ENCODE peak calls at places on chromosomes 16 and 17, in eight cellular contexts. One of them, this sample, is unnamed.

GRCh38 chr16:8516471-8516870 is 73.8 kb downstream of the TMEM114 start:
- DNase-seq in upper lobe of right lung: no peak
- DNase-seq in ovary: no peak
- DNase-seq in pancreas: no peak
- DNase-seq in PC-9: no peak
- DNase-seq in tibial artery: no peak
- DNase-seq in H9: no peak
- DNase-seq in fibroblast of lung: no peak
- DNase-seq in this sample: no peak

GRCh38 chr16:69921125-69921524 is 30.0 kb upstream of the CLEC18A start:
- DNase-seq in H9: no peak
- DNase-seq in PC-9: no peak
- DNase-seq in fibroblast of lung: peak; percentile 51
- DNase-seq in upper lobe of right lung: no peak
- DNase-seq in ovary: no peak
- DNase-seq in tibial artery: no peak
- DNase-seq in pancreas: no peak
- DNase-seq in this sample: no peak

GRCh38 chr17:17870292-17870691 is 33.5 kb upstream of the SREBF1 start:
- DNase-seq in pancreas: no peak
- DNase-seq in tibial artery: no peak
- DNase-seq in fibroblast of lung: no peak
- DNase-seq in ovary: no peak
- DNase-seq in upper lobe of right lung: no peak
- DNase-seq in PC-9: no peak
- DNase-seq in H9: no peak
- DNase-seq in this sample: no peak

GRCh38 chr17:82548681-82549303 is 29.3 kb downstream of the FOXK2 start:
- DNase-seq in fibroblast of lung: peak; percentile 23
- DNase-seq in pancreas: no peak
- DNase-seq in PC-9: no peak
- DNase-seq in upper lobe of right lung: no peak
- DNase-seq in ovary: no peak
- DNase-seq in tibial artery: peak; percentile 48
- DNase-seq in H9: no peak
- DNase-seq in this sample: no peak

GRCh38 chr16:56732832-56733231 is 2.9 kb downstream of the NUP93 start:
- DNase-seq in tibial artery: no peak
- DNase-seq in ovary: no peak
- DNase-seq in fibroblast of lung: no peak
- DNase-seq in PC-9: no peak
- DNase-seq in pancreas: no peak
- DNase-seq in H9: no peak
- DNase-seq in upper lobe of right lung: no peak
- DNase-seq in this sample: no peak

GRCh38 chr17:55632893-55633292 is 89.8 kb downstream of the TMEM100 start:
- DNase-seq in pancreas: no peak
- DNase-seq in ovary: no peak
- DNase-seq in upper lobe of right lung: no peak
- DNase-seq in fibroblast of lung: peak; percentile 44
- DNase-seq in PC-9: no peak
- DNase-seq in tibial artery: no peak
- DNase-seq in H9: no peak
- DNase-seq in this sample: no peak

GRCh38 chr17:62164712-62165377 is 99.8 kb upstream of the MED13 start:
- DNase-seq in H9: no peak
- DNase-seq in PC-9: no peak
- DNase-seq in upper lobe of right lung: no peak
- DNase-seq in pancreas: no peak
- DNase-seq in ovary: no peak
- DNase-seq in tibial artery: no peak
- DNase-seq in fibroblast of lung: peak; percentile 3
- DNase-seq in this sample: peak; percentile 49

GRCh38 chr17:42287305-42288077 is 807 bp upstream of the STAT5A start:
- DNase-seq in upper lobe of right lung: peak; percentile 80
- DNase-seq in PC-9: no peak
- DNase-seq in fibroblast of lung: no peak
- DNase-seq in tibial artery: peak; percentile 73
- DNase-seq in ovary: peak; percentile 68
- DNase-seq in pancreas: no peak
- DNase-seq in H9: peak; percentile 41
- DNase-seq in this sample: peak; percentile 53

GRCh38 chr17:78817123-78817522 is 23.5 kb downstream of the USP36 start:
- DNase-seq in PC-9: no peak
- DNase-seq in H9: no peak
- DNase-seq in upper lobe of right lung: no peak
- DNase-seq in fibroblast of lung: no peak
- DNase-seq in ovary: no peak
- DNase-seq in tibial artery: no peak
- DNase-seq in pancreas: no peak
- DNase-seq in this sample: no peak

GRCh38 chr16:13883881-13884280 is 36.1 kb upstream of the ERCC4 start:
- DNase-seq in H9: no peak
- DNase-seq in pancreas: no peak
- DNase-seq in PC-9: no peak
- DNase-seq in upper lobe of right lung: no peak
- DNase-seq in tibial artery: no peak
- DNase-seq in ovary: no peak
- DNase-seq in fibroblast of lung: peak; percentile 13
- DNase-seq in this sample: peak; percentile 4

GRCh38 chr17:7019839-7020519 is 2.9 kb upstream of the BCL6B start:
- DNase-seq in ovary: peak; percentile 81
- DNase-seq in fibroblast of lung: peak; percentile 50
- DNase-seq in PC-9: peak; percentile 47
- DNase-seq in pancreas: no peak
- DNase-seq in H9: peak; percentile 76
- DNase-seq in tibial artery: no peak
- DNase-seq in upper lobe of right lung: peak; percentile 73
- DNase-seq in this sample: peak; percentile 53

GRCh38 chr17:77286641-77287431 is 146.1 kb downstream of the SEC14L1 start:
- DNase-seq in H9: no peak
- DNase-seq in tibial artery: no peak
- DNase-seq in pancreas: peak; percentile 83
- DNase-seq in fibroblast of lung: peak; percentile 76
- DNase-seq in upper lobe of right lung: peak; percentile 85
- DNase-seq in ovary: peak; percentile 47
- DNase-seq in PC-9: peak; percentile 87
- DNase-seq in this sample: peak; percentile 31

GRCh38 chr17:9306086-9306485 is 269.5 kb downstream of the STX8 start:
- DNase-seq in H9: no peak
- DNase-seq in tibial artery: no peak
- DNase-seq in PC-9: no peak
- DNase-seq in ovary: no peak
- DNase-seq in fibroblast of lung: peak; percentile 41
- DNase-seq in pancreas: no peak
- DNase-seq in upper lobe of right lung: no peak
- DNase-seq in this sample: no peak

GRCh38 chr16:80527297-80527696 is 13.5 kb upstream of the DYNLRB2 start:
- DNase-seq in fibroblast of lung: peak; percentile 17
- DNase-seq in pancreas: no peak
- DNase-seq in PC-9: peak; percentile 11
- DNase-seq in tibial artery: no peak
- DNase-seq in upper lobe of right lung: no peak
- DNase-seq in ovary: no peak
- DNase-seq in H9: peak; percentile 69
- DNase-seq in this sample: peak; percentile 17

GRCh38 chr17:31527606-31528005 is 136.1 kb downstream of the RAB11FIP4 start:
- DNase-seq in upper lobe of right lung: no peak
- DNase-seq in PC-9: no peak
- DNase-seq in tibial artery: no peak
- DNase-seq in fibroblast of lung: peak; percentile 56
- DNase-seq in pancreas: no peak
- DNase-seq in H9: no peak
- DNase-seq in ovary: no peak
- DNase-seq in this sample: peak; percentile 57

GRCh38 chr17:31508310-31509094 is 117.0 kb downstream of the RAB11FIP4 start:
- DNase-seq in H9: peak; percentile 74
- DNase-seq in fibroblast of lung: no peak
- DNase-seq in upper lobe of right lung: no peak
- DNase-seq in pancreas: no peak
- DNase-seq in tibial artery: no peak
- DNase-seq in PC-9: no peak
- DNase-seq in ovary: no peak
- DNase-seq in this sample: no peak

GRCh38 chr16:70737377-70738082 is 51.7 kb upstream of the MTSS2 start:
- DNase-seq in fibroblast of lung: peak; percentile 80
- DNase-seq in PC-9: peak; percentile 58
- DNase-seq in H9: no peak
- DNase-seq in upper lobe of right lung: peak; percentile 83
- DNase-seq in pancreas: no peak
- DNase-seq in tibial artery: peak; percentile 79
- DNase-seq in ovary: peak; percentile 71
- DNase-seq in this sample: peak; percentile 97

GRCh38 chr16:87780385-87780989 is 14.7 kb upstream of the KLHDC4 start:
- DNase-seq in pancreas: no peak
- DNase-seq in H9: no peak
- DNase-seq in tibial artery: peak; percentile 39
- DNase-seq in ovary: no peak
- DNase-seq in PC-9: no peak
- DNase-seq in fibroblast of lung: peak; percentile 79
- DNase-seq in upper lobe of right lung: peak; percentile 83
- DNase-seq in this sample: peak; percentile 14

GRCh38 chr16:11632455-11632921 is 35.8 kb upstream of the SNN start:
- DNase-seq in PC-9: no peak
- DNase-seq in tibial artery: peak; percentile 63
- DNase-seq in H9: no peak
- DNase-seq in ovary: peak; percentile 75
- DNase-seq in pancreas: no peak
- DNase-seq in fibroblast of lung: peak; percentile 91
- DNase-seq in upper lobe of right lung: peak; percentile 84
- DNase-seq in this sample: peak; percentile 96

GRCh38 chr16:58461640-58462039 is 38.3 kb upstream of the NDRG4 start:
- DNase-seq in tibial artery: no peak
- DNase-seq in ovary: no peak
- DNase-seq in upper lobe of right lung: no peak
- DNase-seq in PC-9: no peak
- DNase-seq in fibroblast of lung: no peak
- DNase-seq in pancreas: no peak
- DNase-seq in H9: no peak
- DNase-seq in this sample: no peak

GRCh38 chr16:8120001-8120400 is 470.3 kb downstream of the TMEM114 start:
- DNase-seq in ovary: no peak
- DNase-seq in PC-9: no peak
- DNase-seq in upper lobe of right lung: no peak
- DNase-seq in tibial artery: no peak
- DNase-seq in pancreas: no peak
- DNase-seq in fibroblast of lung: no peak
- DNase-seq in H9: no peak
- DNase-seq in this sample: no peak

GRCh38 chr16:4962716-4963115 is 4.6 kb downstream of the SEC14L5 start:
- DNase-seq in fibroblast of lung: no peak
- DNase-seq in pancreas: no peak
- DNase-seq in upper lobe of right lung: no peak
- DNase-seq in H9: no peak
- DNase-seq in tibial artery: no peak
- DNase-seq in ovary: no peak
- DNase-seq in PC-9: no peak
- DNase-seq in this sample: no peak

GRCh38 chr17:48603959-48604769 is 622 bp downstream of the HOXB6 start:
- DNase-seq in pancreas: no peak
- DNase-seq in H9: peak; percentile 81
- DNase-seq in fibroblast of lung: no peak
- DNase-seq in ovary: no peak
- DNase-seq in PC-9: peak; percentile 66
- DNase-seq in tibial artery: no peak
- DNase-seq in upper lobe of right lung: no peak
- DNase-seq in this sample: no peak

GRCh38 chr17:20267459-20267842 is 199.9 kb downstream of the LGALS9B start:
- DNase-seq in ovary: no peak
- DNase-seq in PC-9: no peak
- DNase-seq in H9: no peak
- DNase-seq in tibial artery: no peak
- DNase-seq in fibroblast of lung: peak; percentile 27
- DNase-seq in pancreas: no peak
- DNase-seq in upper lobe of right lung: no peak
- DNase-seq in this sample: no peak

GRCh38 chr17:73255671-73256181 is 6.0 kb downstream of the CPSF4L start:
- DNase-seq in tibial artery: no peak
- DNase-seq in pancreas: peak; percentile 82
- DNase-seq in PC-9: peak; percentile 51
- DNase-seq in upper lobe of right lung: no peak
- DNase-seq in fibroblast of lung: peak; percentile 27
- DNase-seq in ovary: peak; percentile 74
- DNase-seq in H9: peak; percentile 85
- DNase-seq in this sample: peak; percentile 70

GRCh38 chr17:22459953-22460350 is 767.6 kb downstream of the KCNJ18 start:
- DNase-seq in tibial artery: no peak
- DNase-seq in H9: no peak
- DNase-seq in fibroblast of lung: no peak
- DNase-seq in ovary: no peak
- DNase-seq in pancreas: no peak
- DNase-seq in upper lobe of right lung: no peak
- DNase-seq in PC-9: no peak
- DNase-seq in this sample: no peak
- H3K9me3 ChIP-seq in tibial artery: peaks cover 14% of the 10 kb centered on the region
- H3K9me3 ChIP-seq in H9: peaks cover 88% of the 10 kb centered on the region
- H3K9me3 ChIP-seq in fibroblast of lung: no peaks in the 10 kb centered on the region
- H3K9me3 ChIP-seq in ovary: peaks cover 4% of the 10 kb centered on the region
- H3K9me3 ChIP-seq in pancreas: no peaks in the 10 kb centered on the region
- H3K9me3 ChIP-seq in upper lobe of right lung: no peaks in the 10 kb centered on the region
- H3K9me3 ChIP-seq in PC-9: no peaks in the 10 kb centered on the region
- H3K9me3 ChIP-seq in this sample: no peaks in the 10 kb centered on the region

GRCh38 chr16:68077866-68078725 is 7.1 kb upstream of the NFATC3 start:
- DNase-seq in ovary: no peak
- DNase-seq in tibial artery: no peak
- DNase-seq in pancreas: no peak
- DNase-seq in upper lobe of right lung: no peak
- DNase-seq in fibroblast of lung: no peak
- DNase-seq in PC-9: no peak
- DNase-seq in H9: no peak
- DNase-seq in this sample: no peak
- H3K4me1 ChIP-seq in ovary: peaks cover 9% of the 10 kb centered on the region
- H3K4me1 ChIP-seq in tibial artery: no peaks in the 10 kb centered on the region
- H3K4me1 ChIP-seq in pancreas: no peaks in the 10 kb centered on the region
- H3K4me1 ChIP-seq in upper lobe of right lung: peaks cover 54% of the 10 kb centered on the region
- H3K4me1 ChIP-seq in fibroblast of lung: peaks cover 8% of the 10 kb centered on the region
- H3K4me1 ChIP-seq in PC-9: no peaks in the 10 kb centered on the region
- H3K4me1 ChIP-seq in H9: no peaks in the 10 kb centered on the region
- H3K4me1 ChIP-seq in this sample: peaks cover 29% of the 10 kb centered on the region

DNA sequence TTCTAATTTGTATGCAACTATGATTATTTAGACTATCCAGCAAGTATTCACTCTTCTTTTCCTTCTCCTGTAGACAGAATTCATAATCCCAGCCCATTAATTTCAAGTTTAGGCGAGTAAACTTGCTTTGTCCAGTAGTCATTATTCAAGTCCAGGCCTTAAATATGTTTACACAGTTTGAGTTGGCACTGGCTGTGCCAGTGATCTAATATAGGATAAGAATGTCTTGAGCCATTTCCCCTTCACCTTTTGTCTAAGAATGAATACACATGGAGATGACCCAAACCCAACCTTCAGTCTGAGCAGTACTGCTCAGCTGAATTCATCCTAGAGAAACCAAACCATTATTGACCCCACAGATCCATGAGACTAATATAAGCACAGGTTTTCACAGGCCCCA is 930.4 kb upstream of the CDH8 start:
- DNase-seq in upper lobe of right lung: no peak
- DNase-seq in pancreas: no peak
- DNase-seq in PC-9: no peak
- DNase-seq in fibroblast of lung: no peak
- DNase-seq in H9: no peak
- DNase-seq in tibial artery: no peak
- DNase-seq in ovary: no peak
- DNase-seq in this sample: no peak
- H3K9me3 ChIP-seq in upper lobe of right lung: no peaks in the 10 kb centered on the region
- H3K9me3 ChIP-seq in pancreas: no peaks in the 10 kb centered on the region
- H3K9me3 ChIP-seq in PC-9: no peaks in the 10 kb centered on the region
- H3K9me3 ChIP-seq in fibroblast of lung: no peaks in the 10 kb centered on the region
- H3K9me3 ChIP-seq in H9: no peaks in the 10 kb centered on the region
- H3K9me3 ChIP-seq in tibial artery: no peaks in the 10 kb centered on the region
- H3K9me3 ChIP-seq in ovary: no peaks in the 10 kb centered on the region
- H3K9me3 ChIP-seq in this sample: no peaks in the 10 kb centered on the region

GRCh38 chr17:2176484-2177175 is 121.7 kb downstream of the HIC1 start:
- DNase-seq in fibroblast of lung: no peak
- DNase-seq in tibial artery: no peak
- DNase-seq in H9: no peak
- DNase-seq in upper lobe of right lung: no peak
- DNase-seq in ovary: no peak
- DNase-seq in PC-9: no peak
- DNase-seq in pancreas: peak; percentile 37
- DNase-seq in this sample: no peak
- H3K4me1 ChIP-seq in fibroblast of lung: peaks cover 81% of the 10 kb centered on the region
- H3K4me1 ChIP-seq in tibial artery: peaks cover 73% of the 10 kb centered on the region
- H3K4me1 ChIP-seq in H9: peaks cover 2% of the 10 kb centered on the region
- H3K4me1 ChIP-seq in upper lobe of right lung: peaks cover 95% of the 10 kb centered on the region
- H3K4me1 ChIP-seq in ovary: peaks cover 67% of the 10 kb centered on the region
- H3K4me1 ChIP-seq in PC-9: no peaks in the 10 kb centered on the region
- H3K4me1 ChIP-seq in pancreas: peaks cover 49% of the 10 kb centered on the region
- H3K4me1 ChIP-seq in this sample: peaks cover 86% of the 10 kb centered on the region

This sample was measured in adipocyte.